ENCODE peak calls at places on chromosomes 11 and 22, in four cellular contexts. One of them, this sample, is unnamed. For H3K9me3 and H3K4me1, the result is how much of the 10 kb centered on the place peaks cover.

GRCh38 chr11:103890654-103891053 is 145.8 kb upstream of the DDI1 start:
- DNase-seq in HCT116: no peak
- DNase-seq in lung: no peak
- DNase-seq in upper lobe of right lung: no peak
- DNase-seq in this sample: no peak

GRCh38 chr11:65575568-65576231 is at the start of gene EHBP1L1:
- DNase-seq in upper lobe of right lung: peak
- DNase-seq in lung: peak
- DNase-seq in HCT116: no peak
- DNase-seq in this sample: peak

GRCh38 chr22:42841444-42841843 is 15.6 kb downstream of the ARFGAP3 start:
- DNase-seq in lung: no peak
- DNase-seq in upper lobe of right lung: no peak
- DNase-seq in HCT116: no peak
- DNase-seq in this sample: no peak

GRCh38 chr11:59706518-59707285 is 6.9 kb downstream of the OR10V1 start:
- DNase-seq in HCT116: peak
- DNase-seq in lung: no peak
- DNase-seq in upper lobe of right lung: no peak
- DNase-seq in this sample: peak

GRCh38 chr11:74636633-74637184 is 44.3 kb downstream of the POLD3 start:
- DNase-seq in HCT116: peak
- DNase-seq in upper lobe of right lung: no peak
- DNase-seq in lung: no peak
- DNase-seq in this sample: no peak

GRCh38 chr11:117876341-117877119 is at the start of gene FXYD6:
- DNase-seq in lung: no peak
- DNase-seq in upper lobe of right lung: peak
- DNase-seq in HCT116: no peak
- DNase-seq in this sample: peak

GRCh38 chr11:61019818-61020405 is 48.4 kb downstream of the CD6 start:
- DNase-seq in HCT116: no peak
- DNase-seq in lung: no peak
- DNase-seq in upper lobe of right lung: no peak
- DNase-seq in this sample: no peak

GRCh38 chr11:1287928-1288327 is 21.5 kb downstream of the TOLLIP start:
- DNase-seq in upper lobe of right lung: no peak
- DNase-seq in HCT116: no peak
- DNase-seq in lung: no peak
- DNase-seq in this sample: no peak

GRCh38 chr11:12052676-12053605 is 44.5 kb upstream of the DKK3 start:
- DNase-seq in upper lobe of right lung: no peak
- DNase-seq in HCT116: no peak
- DNase-seq in lung: no peak
- DNase-seq in this sample: no peak

GRCh38 chr11:19072464-19072863 is 11.9 kb upstream of the MRGPRX2 start:
- DNase-seq in HCT116: no peak
- DNase-seq in upper lobe of right lung: no peak
- DNase-seq in lung: no peak
- DNase-seq in this sample: no peak

GRCh38 chr11:119029340-119030028 is 1.2 kb downstream of the SLC37A4 start:
- DNase-seq in lung: no peak
- DNase-seq in upper lobe of right lung: no peak
- DNase-seq in HCT116: no peak
- DNase-seq in this sample: no peak

GRCh38 chr11:69381681-69382130 is 87.8 kb downstream of the MYEOV start:
- DNase-seq in upper lobe of right lung: no peak
- DNase-seq in lung: no peak
- DNase-seq in HCT116: no peak
- DNase-seq in this sample: no peak

GRCh38 chr11:75159081-75159953 is 8.4 kb downstream of the SLCO2B1 start:
- DNase-seq in lung: no peak
- DNase-seq in HCT116: no peak
- DNase-seq in upper lobe of right lung: no peak
- DNase-seq in this sample: no peak

GRCh38 chr11:64007629-64008282 is 21.5 kb downstream of the OTUB1 start:
- DNase-seq in HCT116: peak
- DNase-seq in lung: peak
- DNase-seq in upper lobe of right lung: peak
- DNase-seq in this sample: peak

GRCh38 chr11:47268448-47269001 is 1.4 kb upstream of the MADD start:
- DNase-seq in HCT116: no peak
- DNase-seq in upper lobe of right lung: no peak
- DNase-seq in lung: no peak
- DNase-seq in this sample: no peak

GRCh38 chr11:10703544-10703943 is 10.0 kb upstream of the IRAG1 start:
- DNase-seq in lung: no peak
- DNase-seq in HCT116: no peak
- DNase-seq in upper lobe of right lung: no peak
- DNase-seq in this sample: no peak

GRCh38 chr11:35316161-35316560 is 103.2 kb downstream of the SLC1A2 start:
- DNase-seq in lung: no peak
- DNase-seq in upper lobe of right lung: no peak
- DNase-seq in HCT116: no peak
- DNase-seq in this sample: no peak

GRCh38 chr11:123377355-123377754 is 52.7 kb upstream of the GRAMD1B start:
- DNase-seq in lung: no peak
- DNase-seq in HCT116: no peak
- DNase-seq in upper lobe of right lung: no peak
- DNase-seq in this sample: no peak

GRCh38 chr11:64164392-64165312 is 1.3 kb downstream of the MACROD1 start:
- DNase-seq in HCT116: no peak
- DNase-seq in lung: no peak
- DNase-seq in upper lobe of right lung: peak
- DNase-seq in this sample: peak

GRCh38 chr22:47386812-47387510 is 624.5 kb downstream of the TBC1D22A start:
- DNase-seq in lung: no peak
- DNase-seq in HCT116: no peak
- DNase-seq in upper lobe of right lung: peak
- DNase-seq in this sample: no peak
- H3K9me3 ChIP-seq in lung: under half
- H3K9me3 ChIP-seq in HCT116: under half
- H3K9me3 ChIP-seq in upper lobe of right lung: under half
- H3K9me3 ChIP-seq in this sample: under half

GRCh38 chr22:32723632-32724031 is 77.9 kb upstream of the TIMP3 start:
- DNase-seq in lung: peak
- DNase-seq in HCT116: no peak
- DNase-seq in upper lobe of right lung: peak
- DNase-seq in this sample: peak
- H3K27ac ChIP-seq in lung: no peak
- H3K27ac ChIP-seq in HCT116: no peak
- H3K27ac ChIP-seq in upper lobe of right lung: peak
- H3K27ac ChIP-seq in this sample: no peak

GRCh38 chr22:39290248-39290720 is 29.1 kb downstream of the RPL3 start:
- DNase-seq in HCT116: peak
- DNase-seq in upper lobe of right lung: no peak
- DNase-seq in lung: no peak
- DNase-seq in this sample: no peak
- H3K4me1 ChIP-seq in HCT116: under half
- H3K4me1 ChIP-seq in upper lobe of right lung: under half
- H3K4me1 ChIP-seq in lung: under half
- H3K4me1 ChIP-seq in this sample: under half

DNA sequence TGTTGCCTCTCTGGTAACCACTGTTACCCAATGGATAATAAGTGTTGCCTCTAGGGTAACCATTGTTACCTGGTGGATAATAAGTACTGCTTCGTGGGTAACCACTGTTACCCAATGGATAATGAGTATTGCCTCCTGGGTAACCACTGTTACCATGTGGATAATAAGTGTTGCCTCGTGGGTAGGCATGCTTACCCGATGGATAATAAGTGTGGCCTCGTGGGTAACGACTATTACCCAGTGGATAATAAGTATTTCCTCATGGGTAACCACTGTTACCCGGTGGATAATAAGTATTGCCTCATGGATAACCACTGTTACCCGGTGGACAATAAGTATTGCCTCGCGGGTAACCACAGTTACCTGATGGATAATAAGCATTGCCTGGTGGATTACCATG is 13.8 kb upstream of the NXPE4 start:
- DNase-seq in lung: no peak
- DNase-seq in HCT116: no peak
- DNase-seq in upper lobe of right lung: no peak
- DNase-seq in this sample: no peak
- H3K9me3 ChIP-seq in lung: under half
- H3K9me3 ChIP-seq in HCT116: under half
- H3K9me3 ChIP-seq in upper lobe of right lung: under half
- H3K9me3 ChIP-seq in this sample: under half

GRCh38 chr22:35638408-35638807 is 9.8 kb upstream of the APOL6 start:
- DNase-seq in lung: peak
- DNase-seq in upper lobe of right lung: no peak
- DNase-seq in HCT116: no peak
- DNase-seq in this sample: no peak
- H3K27ac ChIP-seq in lung: peak
- H3K27ac ChIP-seq in upper lobe of right lung: peak
- H3K27ac ChIP-seq in HCT116: no peak
- H3K27ac ChIP-seq in this sample: no peak

GRCh38 chr11:126112547-126112946 is 49.9 kb upstream of the CDON start:
- DNase-seq in HCT116: no peak
- DNase-seq in upper lobe of right lung: no peak
- DNase-seq in lung: no peak
- DNase-seq in this sample: no peak
- H3K4me1 ChIP-seq in HCT116: under half
- H3K4me1 ChIP-seq in upper lobe of right lung: under half
- H3K4me1 ChIP-seq in lung: under half
- H3K4me1 ChIP-seq in this sample: half or more

GRCh38 chr22:47329727-47330653 is 567.5 kb downstream of the TBC1D22A start:
- DNase-seq in lung: no peak
- DNase-seq in upper lobe of right lung: no peak
- DNase-seq in HCT116: no peak
- DNase-seq in this sample: no peak
- H3K9me3 ChIP-seq in lung: under half
- H3K9me3 ChIP-seq in upper lobe of right lung: under half
- H3K9me3 ChIP-seq in HCT116: under half
- H3K9me3 ChIP-seq in this sample: under half

GRCh38 chr22:21904250-21904789 is 36.9 kb upstream of the MAPK1 start:
- DNase-seq in HCT116: no peak
- DNase-seq in upper lobe of right lung: no peak
- DNase-seq in lung: no peak
- DNase-seq in this sample: no peak

GRCh38 chr22:21915624-21916308 is 36.9 kb downstream of the PPM1F start:
- DNase-seq in HCT116: no peak
- DNase-seq in upper lobe of right lung: no peak
- DNase-seq in lung: no peak
- DNase-seq in this sample: no peak

GRCh38 chr22:21907638-21908522 is 40.4 kb upstream of the MAPK1 start:
- DNase-seq in lung: no peak
- DNase-seq in HCT116: no peak
- DNase-seq in upper lobe of right lung: no peak
- DNase-seq in this sample: no peak

DNA sequence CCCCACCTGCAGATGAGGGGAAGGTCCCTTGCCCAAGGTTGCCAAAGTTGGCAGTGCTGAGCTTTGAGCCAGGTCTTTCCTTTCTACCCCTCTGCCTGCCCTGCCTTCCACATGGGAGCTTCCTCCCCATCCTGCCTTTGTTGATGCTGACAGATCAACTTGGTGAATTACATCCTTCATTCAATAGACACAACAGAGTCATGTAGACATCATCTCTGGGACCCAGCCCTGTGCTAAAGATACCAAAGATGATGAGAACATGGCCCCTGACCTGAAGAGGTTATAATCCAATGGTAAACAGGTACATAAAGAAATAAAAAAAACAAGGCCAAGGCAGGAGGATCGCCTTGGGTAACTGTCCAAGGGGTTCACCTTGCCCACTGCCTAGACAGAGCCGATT is 42.4 kb upstream of the MAPK1 start:
- DNase-seq in lung: no peak
- DNase-seq in upper lobe of right lung: no peak
- DNase-seq in HCT116: no peak
- DNase-seq in this sample: no peak
- H3K27ac ChIP-seq in lung: no peak
- H3K27ac ChIP-seq in upper lobe of right lung: no peak
- H3K27ac ChIP-seq in HCT116: no peak
- H3K27ac ChIP-seq in this sample: no peak